ENCODE peak calls at places on chromosomes 2 and 18, in ten cellular contexts. L is neural progenitor cell; G is heart left ventricle; N is lower lobe of right lung; M is CD8-positive, alpha-beta memory T cell; P is right atrium auricular region; C is left ventricle myocardium inferior; F is mucosa of descending colon; W is trophoblast cell; D is SJSA1. B is an unnamed sample.

GRCh38 chr18:80198391-80198790 is 48.9 kb downstream of the PARD6G start:
- DNase-seq in L (no peak), G (no peak), N (no peak), M (no peak), P (peak; percentile 21), C (no peak), F (no peak), W (no peak), D (no peak), B (no peak)

GRCh38 chr2:157182834-157183396 is 74.6 kb upstream of the GALNT5 start:
- DNase-seq in L (no peak), G (no peak), N (no peak), M (no peak), P (no peak), C (no peak), F (no peak), W (peak; percentile 5), D (peak; percentile 83), B (no peak)

GRCh38 chr2:176283268-176283667 is 14.0 kb downstream of the MTX2 start:
- DNase-seq in L (no peak), G (no peak), N (no peak), M (no peak), P (no peak), C (no peak), F (no peak), W (no peak), D (no peak), B (no peak)

GRCh38 chr2:203201426-203201825 is 37.4 kb upstream of the CYP20A1 start:
- DNase-seq in L (no peak), G (no peak), N (no peak), M (no peak), P (no peak), C (no peak), F (no peak), W (peak; percentile 81), D (no peak), B (no peak)

GRCh38 chr18:48228301-48228715 is 180.9 kb downstream of the ZBTB7C start:
- DNase-seq in L (no peak), G (peak; percentile 33), N (peak; percentile 67), M (no peak), P (peak; percentile 85), C (peak; percentile 72), F (no peak), W (no peak), D (no peak), B (no peak)

GRCh38 chr2:32820097-32820496 is 126.7 kb upstream of the LTBP1 start:
- DNase-seq in L (no peak), G (no peak), N (no peak), M (no peak), P (no peak), C (no peak), F (no peak), W (no peak), D (no peak), B (no peak)

GRCh38 chr2:88122141-88122884 is 5.5 kb downstream of the FABP1 start:
- DNase-seq in L (no peak), G (no peak), N (no peak), M (no peak), P (no peak), C (no peak), F (no peak), W (no peak), D (no peak), B (no peak)

GRCh38 chr2:173647681-173648350 is 293.1 kb downstream of the CDCA7 start:
- DNase-seq in L (peak; percentile 83), G (no peak), N (no peak), M (no peak), P (no peak), C (no peak), F (no peak), W (no peak), D (no peak), B (no peak)

GRCh38 chr18:37671119-37671518 is 105.5 kb upstream of the CELF4 start:
- DNase-seq in L (no peak), G (no peak), N (no peak), M (no peak), P (no peak), C (no peak), F (no peak), W (no peak), D (no peak), B (no peak)

GRCh38 chr18:62128157-62128556 is 58.7 kb downstream of the PIGN start:
- DNase-seq in L (no peak), G (no peak), N (no peak), M (no peak), P (no peak), C (no peak), F (no peak), W (no peak), D (peak; percentile 62), B (no peak)

GRCh38 chr2:219997341-219997851 is 370.0 kb downstream of the SLC4A3 start:
- DNase-seq in L (peak; percentile 72), G (peak; percentile 24), N (no peak), M (no peak), P (no peak), C (peak; percentile 31), F (peak; percentile 8), W (peak; percentile 62), D (peak; percentile 14), B (no peak)

GRCh38 chr2:102055346-102055975 is 63.7 kb downstream of the IL1R2 start:
- DNase-seq in L (no peak), G (no peak), N (no peak), M (no peak), P (no peak), C (no peak), F (peak; percentile 0), W (no peak), D (no peak), B (no peak)

GRCh38 chr2:133063792-133064191 is 393.8 kb upstream of the LYPD1 start:
- DNase-seq in L (peak; percentile 85), G (no peak), N (no peak), M (no peak), P (no peak), C (no peak), F (peak; percentile 10), W (no peak), D (no peak), B (peak; percentile 53)

GRCh38 chr2:53568463-53568862 is 199.1 kb upstream of the CHAC2 start:
- DNase-seq in L (no peak), G (no peak), N (no peak), M (no peak), P (no peak), C (no peak), F (no peak), W (no peak), D (no peak), B (no peak)

GRCh38 chr18:63138469-63139340 is 180.9 kb downstream of the BCL2 start:
- DNase-seq in L (peak; percentile 68), G (no peak), N (no peak), M (no peak), P (no peak), C (no peak), F (peak; percentile 25), W (no peak), D (no peak), B (no peak)
- H3K4me1 ChIP-seq in L (peaks cover 10% of the 10 kb centered on the region), G (peaks cover 49% of the 10 kb centered on the region), N (peaks cover 37% of the 10 kb centered on the region), M (peaks cover 30% of the 10 kb centered on the region), P (peaks cover 28% of the 10 kb centered on the region), C (peaks cover 53% of the 10 kb centered on the region), F (peaks cover 10% of the 10 kb centered on the region), W (no peaks in the 10 kb centered on the region), D (no peaks in the 10 kb centered on the region), B (no peaks in the 10 kb centered on the region)

GRCh38 chr2:43168016-43168369 is 58.4 kb downstream of the ZFP36L2 start:
- DNase-seq in L (no peak), G (no peak), N (no peak), M (no peak), P (no peak), C (no peak), F (no peak), W (no peak), D (no peak), B (no peak)

GRCh38 chr2:43161650-43162542 is 64.5 kb downstream of the ZFP36L2 start:
- DNase-seq in L (no peak), G (no peak), N (no peak), M (no peak), P (no peak), C (no peak), F (peak; percentile 93), W (no peak), D (no peak), B (peak; percentile 98)

GRCh38 chr2:43164686-43165085 is 61.7 kb downstream of the ZFP36L2 start:
- DNase-seq in L (no peak), G (no peak), N (no peak), M (no peak), P (no peak), C (no peak), F (no peak), W (no peak), D (no peak), B (no peak)

GRCh38 chr2:43163365-43163715 is 63.1 kb downstream of the ZFP36L2 start:
- DNase-seq in L (no peak), G (no peak), N (no peak), M (no peak), P (no peak), C (no peak), F (no peak), W (no peak), D (no peak), B (no peak)

DNA sequence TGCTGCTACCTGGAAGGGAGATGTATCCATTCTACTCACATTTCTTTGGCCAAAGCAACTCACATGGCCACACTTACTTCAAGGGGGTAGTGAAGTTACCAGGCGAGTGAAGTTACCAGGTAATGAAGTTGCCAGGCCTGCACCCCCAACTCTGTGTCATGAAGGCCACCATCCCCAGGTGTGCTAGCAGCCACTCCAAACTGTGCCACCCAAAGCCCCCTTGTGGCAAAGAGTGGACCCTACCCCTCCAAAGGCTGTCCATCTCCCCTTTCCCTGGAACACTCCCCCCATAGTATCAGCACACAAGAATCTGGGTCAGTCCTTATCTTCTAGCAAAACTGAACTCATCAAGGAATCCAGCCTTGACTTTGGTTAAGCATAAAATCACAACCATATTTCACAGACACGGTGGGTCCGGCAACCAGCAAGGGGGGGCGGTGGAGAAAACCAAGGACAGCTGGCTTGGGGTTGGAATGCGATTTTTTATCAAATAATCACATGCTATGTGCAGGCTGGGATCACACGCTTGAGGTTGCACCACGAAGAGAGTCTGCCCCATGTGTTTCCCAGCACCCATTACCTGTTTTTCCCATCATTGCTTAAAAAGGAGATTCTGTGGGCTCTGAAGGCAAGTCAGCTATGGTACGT is 60.9 kb downstream of the ZFP36L2 start:
- DNase-seq in L (no peak), G (no peak), N (no peak), M (no peak), P (no peak), C (no peak), F (peak; percentile 11), W (no peak), D (no peak), B (peak; percentile 59)
- H3K4me1 ChIP-seq in L (peaks cover 5% of the 10 kb centered on the region), G (peaks cover 21% of the 10 kb centered on the region), N (peaks cover 33% of the 10 kb centered on the region), M (peaks cover 82% of the 10 kb centered on the region), P (peaks cover 36% of the 10 kb centered on the region), C (peaks cover 38% of the 10 kb centered on the region), F (peaks cover 48% of the 10 kb centered on the region), W (peaks cover 12% of the 10 kb centered on the region), D (peaks cover 31% of the 10 kb centered on the region), B (peaks cover 72% of the 10 kb centered on the region)

GRCh38 chr2:207764096-207764630 is 5.5 kb downstream of the FZD5 start:
- DNase-seq in L (peak; percentile 41), G (no peak), N (no peak), M (no peak), P (no peak), C (no peak), F (no peak), W (no peak), D (no peak), B (no peak)
- H3K4me1 ChIP-seq in L (peaks cover 49% of the 10 kb centered on the region), G (peaks cover 21% of the 10 kb centered on the region), N (peaks cover 42% of the 10 kb centered on the region), M (peaks cover 21% of the 10 kb centered on the region), P (peaks cover 19% of the 10 kb centered on the region), C (peaks cover 59% of the 10 kb centered on the region), F (peaks cover 33% of the 10 kb centered on the region), W (peaks cover 15% of the 10 kb centered on the region), D (peaks cover 10% of the 10 kb centered on the region), B (peaks cover 59% of the 10 kb centered on the region)

GRCh38 chr2:165002638-165003037 is 47.3 kb upstream of the SLC38A11 start:
- DNase-seq in L (no peak), G (no peak), N (no peak), M (no peak), P (no peak), C (no peak), F (no peak), W (no peak), D (no peak), B (no peak)
- H3K4me1 ChIP-seq in L (no peaks in the 10 kb centered on the region), G (peaks cover 8% of the 10 kb centered on the region), N (no peaks in the 10 kb centered on the region), M (no peaks in the 10 kb centered on the region), P (no peaks in the 10 kb centered on the region), C (no peaks in the 10 kb centered on the region), F (no peaks in the 10 kb centered on the region), W (no peaks in the 10 kb centered on the region), D (no peaks in the 10 kb centered on the region), B (no peaks in the 10 kb centered on the region)